ENCODE peak calls at places on chromosomes 16 and 17, in nine cellular contexts. I is lower leg skin; Z is glutamatergic neuron; N is GM10248; S is neural crest cell; H is CD4-positive, alpha-beta T cell; X is A549; Q is upper lobe of right lung; A is heart left ventricle. W is an unnamed sample.

GRCh38 chr17:38542286-38542685 is 63.5 kb downstream of the SRCIN1 start:
- DNase-seq in I (no peak), Z (no peak), N (no peak), S (no peak), H (no peak), X (no peak), Q (no peak), A (no peak), W (no peak)

GRCh38 chr17:78131172-78132085 is 858 bp downstream of the TMC8 start:
- DNase-seq in I (peak; percentile 85), Z (no peak), N (no peak), S (no peak), H (no peak), X (no peak), Q (peak; percentile 79), A (no peak), W (peak; percentile 56)

GRCh38 chr16:81716478-81717210 is 62.4 kb upstream of the PLCG2 start:
- DNase-seq in I (no peak), Z (no peak), N (peak; percentile 59), S (no peak), H (no peak), X (no peak), Q (no peak), A (no peak), W (no peak)

GRCh38 chr16:69179255-69180010 is 7.5 kb upstream of the SNTB2 start:
- DNase-seq in I (peak; percentile 90), Z (no peak), N (no peak), S (no peak), H (no peak), X (peak; percentile 37), Q (no peak), A (peak; percentile 70), W (no peak)

GRCh38 chr16:25060920-25061319 is 45.8 kb upstream of the ARHGAP17 start:
- DNase-seq in I (no peak), Z (no peak), N (peak; percentile 45), S (no peak), H (peak; percentile 31), X (no peak), Q (no peak), A (no peak), W (no peak)

GRCh38 chr17:57679906-57680695 is 65.0 kb downstream of the CCDC182 start:
- DNase-seq in I (peak; percentile 71), Z (no peak), N (no peak), S (no peak), H (no peak), X (no peak), Q (no peak), A (no peak), W (no peak)

GRCh38 chr17:57855391-57856035 is 5.7 kb upstream of the MRPS23 start:
- DNase-seq in I (no peak), Z (no peak), N (no peak), S (no peak), H (no peak), X (no peak), Q (no peak), A (no peak), W (no peak)

GRCh38 chr16:1293921-1294656 is 15.3 kb upstream of the UBE2I start:
- DNase-seq in I (no peak), Z (no peak), N (no peak), S (no peak), H (no peak), X (no peak), Q (no peak), A (no peak), W (no peak)

GRCh38 chr17:42252528-42253172 is 23.5 kb downstream of the STAT5B start:
- DNase-seq in I (no peak), Z (no peak), N (no peak), S (no peak), H (no peak), X (no peak), Q (no peak), A (no peak), W (no peak)

GRCh38 chr17:2263183-2263954 is 40.2 kb downstream of the SMG6 start:
- DNase-seq in I (no peak), Z (no peak), N (no peak), S (no peak), H (no peak), X (no peak), Q (no peak), A (no peak), W (no peak)

GRCh38 chr17:39485555-39485954 is 24.3 kb downstream of the CDK12 start:
- DNase-seq in I (peak; percentile 29), Z (no peak), N (no peak), S (no peak), H (no peak), X (peak; percentile 84), Q (no peak), A (no peak), W (no peak)

GRCh38 chr16:47019563-47019962 is 46.1 kb upstream of the DNAJA2 start:
- DNase-seq in I (no peak), Z (no peak), N (no peak), S (no peak), H (no peak), X (peak; percentile 21), Q (no peak), A (no peak), W (no peak)

GRCh38 chr17:27244481-27245223 is 49.3 kb upstream of the WSB1 start:
- DNase-seq in I (peak; percentile 88), Z (no peak), N (no peak), S (no peak), H (no peak), X (peak; percentile 58), Q (peak; percentile 85), A (peak; percentile 60), W (no peak)

GRCh38 chr17:4658478-4659305 is 17.2 kb upstream of the ALOX15 start:
- DNase-seq in I (no peak), Z (no peak), N (peak; percentile 76), S (no peak), H (no peak), X (no peak), Q (peak; percentile 7), A (no peak), W (no peak)

GRCh38 chr17:45425125-45425983 is 7.3 kb downstream of the ARHGAP27 start:
- DNase-seq in I (no peak), Z (no peak), N (no peak), S (peak; percentile 39), H (no peak), X (peak; percentile 97), Q (peak; percentile 91), A (peak; percentile 64), W (no peak)
- TF ChIP-seq CTCF in I (no peak), Z (no peak), N (no peak), S (peak; percentile 65), H (no peak), X (peak; percentile 75), Q (peak; percentile 22), A (no peak), W (no peak)

DNA sequence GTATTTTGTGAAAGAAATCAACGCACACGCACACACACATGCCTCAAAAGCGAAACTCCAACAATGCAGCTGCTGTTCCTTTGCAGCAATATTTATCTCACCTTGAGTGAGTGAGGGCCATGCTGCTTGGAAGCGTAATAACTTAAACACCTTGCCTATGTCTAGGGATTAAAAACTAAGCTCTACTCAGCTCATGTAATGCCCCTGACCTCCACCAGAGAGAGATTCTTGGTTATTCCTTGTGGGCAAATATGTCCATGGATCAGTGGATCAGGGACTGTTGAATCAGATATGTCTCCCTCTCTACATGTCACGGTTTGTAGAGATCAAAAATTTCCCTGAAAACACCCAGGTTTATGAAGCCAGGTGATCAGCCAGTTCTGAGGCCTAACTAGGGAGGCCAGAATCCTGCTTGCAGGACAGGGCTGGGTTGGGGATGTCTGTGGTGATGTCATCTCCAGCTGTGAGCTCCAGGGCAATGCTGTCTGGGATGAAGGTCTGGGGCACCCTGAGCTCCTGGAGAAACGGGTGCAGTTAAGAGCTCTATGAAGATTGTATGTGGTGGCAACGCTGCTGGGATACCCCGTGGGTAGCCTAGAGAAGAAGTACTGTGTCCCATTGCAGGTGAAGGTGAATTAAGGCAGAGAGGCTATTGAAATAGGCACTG is 149.4 kb downstream of the KCNJ12 start:
- DNase-seq in I (peak; percentile 40), Z (no peak), N (no peak), S (no peak), H (no peak), X (no peak), Q (no peak), A (no peak), W (no peak)
- TF ChIP-seq CTCF in I (no peak), Z (peak; percentile 40), N (no peak), S (no peak), H (no peak), X (no peak), Q (no peak), A (no peak), W (no peak)

GRCh38 chr17:33949100-33949499 is 306.0 kb upstream of the CCL2 start:
- DNase-seq in I (peak; percentile 42), Z (peak; percentile 53), N (no peak), S (peak; percentile 33), H (no peak), X (peak; percentile 42), Q (no peak), A (no peak), W (no peak)
- TF ChIP-seq CTCF in I (no peak), Z (peak; percentile 55), N (no peak), S (peak; percentile 50), H (no peak), X (peak; percentile 30), Q (peak; percentile 25), A (no peak), W (no peak)

GRCh38 chr16:67179421-67180080 is 4.2 kb downstream of the MATCAP1 start:
- DNase-seq in I (peak; percentile 85), Z (no peak), N (no peak), S (no peak), H (no peak), X (peak; percentile 57), Q (no peak), A (no peak), W (no peak)
- TF ChIP-seq CTCF in I (no peak), Z (no peak), N (peak; percentile 39), S (peak; percentile 26), H (no peak), X (peak; percentile 30), Q (no peak), A (no peak), W (no peak)

DNA sequence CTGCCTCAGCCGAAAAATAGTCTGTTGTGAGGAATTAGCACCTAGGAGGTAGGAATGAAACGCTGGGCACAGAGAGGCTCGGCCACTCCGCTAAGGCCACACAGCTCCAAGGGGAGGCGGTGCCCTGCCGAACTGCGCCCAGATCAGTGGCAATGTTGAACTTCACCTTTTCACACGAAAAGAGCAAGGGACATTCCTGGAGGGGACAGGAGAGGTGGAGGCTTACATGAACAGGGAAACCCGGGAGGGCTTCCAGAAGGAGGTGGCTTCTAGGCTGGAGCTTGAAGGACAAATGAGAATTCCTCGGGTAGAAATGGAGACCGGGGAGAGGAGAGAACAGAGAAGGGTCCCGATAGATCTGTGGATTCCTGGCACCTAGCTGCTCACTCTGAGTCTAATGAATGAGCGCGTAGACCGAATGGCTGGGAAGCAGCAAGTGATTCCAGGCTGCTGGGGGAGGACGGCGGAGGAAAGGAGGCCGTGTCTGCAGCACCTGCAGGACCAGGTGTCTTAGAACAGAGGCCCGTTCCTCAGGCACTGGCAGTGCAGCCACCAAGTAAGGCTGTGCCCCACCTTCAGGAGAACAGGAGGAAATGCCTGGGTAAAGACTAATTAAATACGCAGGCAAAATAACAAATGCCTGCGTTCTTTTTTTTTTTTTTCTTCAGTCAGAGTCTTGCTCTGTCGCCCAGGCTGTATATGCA is 723 bp upstream of the SLC38A10 start:
- DNase-seq in I (no peak), Z (no peak), N (peak; percentile 63), S (no peak), H (peak; percentile 39), X (peak; percentile 83), Q (peak; percentile 81), A (no peak), W (no peak)
- TF ChIP-seq CTCF in I (no peak), Z (peak; percentile 28), N (peak; percentile 41), S (peak; percentile 56), H (peak; percentile 34), X (peak; percentile 7), Q (peak; percentile 37), A (no peak), W (no peak)